ENCODE peak calls at places on chromosomes 11 and 22, in six cellular contexts. One of them, this sample, is unnamed.

GRCh38 chr11:117600261-117600783 is 196.7 kb downstream of the DSCAML1 start:
- DNase-seq in neuronal stem cell: no peak
- DNase-seq in mammary epithelial cell: no peak
- DNase-seq in K562: no peak
- DNase-seq in H9: peak
- DNase-seq in GM23248: no peak
- DNase-seq in this sample: no peak

GRCh38 chr11:111734383-111735261 is 31.6 kb downstream of the PPP2R1B start:
- DNase-seq in GM23248: peak
- DNase-seq in mammary epithelial cell: no peak
- DNase-seq in H9: no peak
- DNase-seq in K562: no peak
- DNase-seq in neuronal stem cell: no peak
- DNase-seq in this sample: no peak

GRCh38 chr11:10379022-10379421 is 74.1 kb downstream of the ADM start:
- DNase-seq in GM23248: no peak
- DNase-seq in H9: no peak
- DNase-seq in neuronal stem cell: peak
- DNase-seq in K562: peak
- DNase-seq in mammary epithelial cell: no peak
- DNase-seq in this sample: peak

GRCh38 chr22:41229730-41230398 is 10.9 kb downstream of the CHADL start:
- DNase-seq in neuronal stem cell: no peak
- DNase-seq in H9: no peak
- DNase-seq in K562: no peak
- DNase-seq in mammary epithelial cell: no peak
- DNase-seq in GM23248: no peak
- DNase-seq in this sample: no peak

GRCh38 chr11:104089481-104089880 is 53.0 kb downstream of the DDI1 start:
- DNase-seq in mammary epithelial cell: no peak
- DNase-seq in H9: no peak
- DNase-seq in neuronal stem cell: no peak
- DNase-seq in GM23248: no peak
- DNase-seq in K562: no peak
- DNase-seq in this sample: no peak

GRCh38 chr11:112961146-112961668 is at the start of gene NCAM1:
- DNase-seq in mammary epithelial cell: peak
- DNase-seq in K562: peak
- DNase-seq in GM23248: peak
- DNase-seq in neuronal stem cell: peak
- DNase-seq in H9: peak
- DNase-seq in this sample: peak

GRCh38 chr11:109641549-109641948 is 219.6 kb downstream of the C11orf87 start:
- DNase-seq in GM23248: peak
- DNase-seq in K562: no peak
- DNase-seq in H9: peak
- DNase-seq in neuronal stem cell: peak
- DNase-seq in mammary epithelial cell: peak
- DNase-seq in this sample: peak

GRCh38 chr22:43183496-43184263 is 3.3 kb downstream of the TTLL12 start:
- DNase-seq in GM23248: peak
- DNase-seq in K562: peak
- DNase-seq in mammary epithelial cell: peak
- DNase-seq in neuronal stem cell: no peak
- DNase-seq in H9: no peak
- DNase-seq in this sample: no peak

GRCh38 chr11:119791701-119792151 is 62.7 kb upstream of the NECTIN1 start:
- DNase-seq in K562: no peak
- DNase-seq in mammary epithelial cell: no peak
- DNase-seq in GM23248: peak
- DNase-seq in H9: no peak
- DNase-seq in neuronal stem cell: peak
- DNase-seq in this sample: peak

GRCh38 chr11:45141631-45142030 is 4.8 kb upstream of the PRDM11 start:
- DNase-seq in neuronal stem cell: no peak
- DNase-seq in GM23248: no peak
- DNase-seq in mammary epithelial cell: no peak
- DNase-seq in K562: no peak
- DNase-seq in H9: no peak
- DNase-seq in this sample: no peak

GRCh38 chr11:44755553-44756505 is 29.1 kb downstream of the TSPAN18 start:
- DNase-seq in GM23248: peak
- DNase-seq in H9: peak
- DNase-seq in neuronal stem cell: no peak
- DNase-seq in mammary epithelial cell: no peak
- DNase-seq in K562: no peak
- DNase-seq in this sample: peak

GRCh38 chr11:31810779-31811647 is at the start of gene PAX6:
- DNase-seq in H9: peak
- DNase-seq in GM23248: peak
- DNase-seq in K562: peak
- DNase-seq in neuronal stem cell: peak
- DNase-seq in mammary epithelial cell: peak
- DNase-seq in this sample: no peak

GRCh38 chr11:13923716-13924650 is 38.5 kb upstream of the SPON1 start:
- DNase-seq in H9: no peak
- DNase-seq in K562: no peak
- DNase-seq in mammary epithelial cell: peak
- DNase-seq in GM23248: no peak
- DNase-seq in neuronal stem cell: no peak
- DNase-seq in this sample: no peak

GRCh38 chr11:3671334-3672254 is at the start of gene CHRNA10:
- DNase-seq in mammary epithelial cell: no peak
- DNase-seq in H9: peak
- DNase-seq in GM23248: no peak
- DNase-seq in K562: no peak
- DNase-seq in neuronal stem cell: no peak
- DNase-seq in this sample: no peak

GRCh38 chr11:66617148-66617814 is 851 bp downstream of the RBM14 start:
- DNase-seq in neuronal stem cell: no peak
- DNase-seq in mammary epithelial cell: peak
- DNase-seq in H9: no peak
- DNase-seq in GM23248: peak
- DNase-seq in K562: no peak
- DNase-seq in this sample: no peak

DNA sequence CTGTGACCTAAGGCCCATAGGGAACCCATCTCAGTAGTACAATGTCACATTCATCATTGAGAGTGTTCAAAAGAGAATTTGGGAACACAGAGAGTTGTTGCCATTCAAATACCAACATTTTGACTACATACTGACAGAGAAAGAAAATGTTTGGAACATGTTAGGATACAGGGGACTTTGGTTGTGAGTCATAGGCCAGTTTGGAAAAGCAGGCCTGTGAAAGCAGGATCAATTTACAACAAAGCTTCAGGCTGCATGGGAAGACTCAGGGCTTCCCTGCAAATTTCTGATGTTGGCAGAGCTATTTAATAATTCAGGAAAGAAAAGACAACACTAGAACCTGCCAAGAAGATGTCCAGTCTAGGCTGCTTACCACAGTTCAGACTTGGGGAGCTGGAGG is 374 bp downstream of the NLRP10 start:
- DNase-seq in mammary epithelial cell: peak
- DNase-seq in H9: no peak
- DNase-seq in K562: no peak
- DNase-seq in neuronal stem cell: no peak
- DNase-seq in GM23248: peak
- DNase-seq in this sample: no peak
- H2AFZ ChIP-seq in mammary epithelial cell: peak
- H2AFZ ChIP-seq in H9: no peak
- H2AFZ ChIP-seq in K562: no peak
- H2AFZ ChIP-seq in neuronal stem cell: peak
- H2AFZ ChIP-seq in GM23248: peak
- H2AFZ ChIP-seq in this sample: no peak

DNA sequence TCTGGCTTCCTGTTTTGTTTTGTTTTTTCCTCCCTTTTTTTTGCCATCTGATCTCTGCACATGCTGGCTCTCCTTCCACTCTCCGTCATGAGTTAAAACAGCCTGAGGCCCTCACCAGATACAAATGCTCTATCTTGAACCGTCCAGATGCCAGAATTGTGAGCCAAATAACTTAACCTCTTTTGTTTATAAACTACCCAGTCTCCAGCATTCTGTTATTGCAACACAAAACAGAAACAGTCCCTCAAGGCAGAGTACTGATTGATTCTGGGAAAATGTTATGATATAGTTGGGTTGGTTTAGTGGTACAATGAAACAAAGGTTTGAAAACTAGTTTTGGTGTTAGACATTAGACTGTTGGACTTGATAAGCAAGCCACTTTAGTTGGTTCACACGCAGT is 1390.0 kb upstream of the RAG2 start:
- DNase-seq in mammary epithelial cell: peak
- DNase-seq in H9: no peak
- DNase-seq in neuronal stem cell: no peak
- DNase-seq in GM23248: no peak
- DNase-seq in K562: no peak
- DNase-seq in this sample: peak
- H2AFZ ChIP-seq in mammary epithelial cell: peak
- H2AFZ ChIP-seq in H9: peak
- H2AFZ ChIP-seq in neuronal stem cell: no peak
- H2AFZ ChIP-seq in GM23248: no peak
- H2AFZ ChIP-seq in K562: no peak
- H2AFZ ChIP-seq in this sample: peak

GRCh38 chr11:84947970-84948600 is 679.1 kb downstream of the DLG2 start:
- DNase-seq in mammary epithelial cell: peak
- DNase-seq in H9: no peak
- DNase-seq in neuronal stem cell: no peak
- DNase-seq in GM23248: peak
- DNase-seq in K562: no peak
- DNase-seq in this sample: no peak
- H2AFZ ChIP-seq in mammary epithelial cell: no peak
- H2AFZ ChIP-seq in H9: peak
- H2AFZ ChIP-seq in neuronal stem cell: peak
- H2AFZ ChIP-seq in GM23248: peak
- H2AFZ ChIP-seq in K562: no peak
- H2AFZ ChIP-seq in this sample: no peak

GRCh38 chr11:91755951-91756707 is 468.5 kb upstream of the FAT3 start:
- DNase-seq in mammary epithelial cell: no peak
- DNase-seq in neuronal stem cell: no peak
- DNase-seq in H9: no peak
- DNase-seq in K562: no peak
- DNase-seq in GM23248: no peak
- DNase-seq in this sample: no peak

GRCh38 chr11:91755526-91755925 is 469.1 kb upstream of the FAT3 start:
- DNase-seq in GM23248: no peak
- DNase-seq in H9: no peak
- DNase-seq in neuronal stem cell: no peak
- DNase-seq in mammary epithelial cell: no peak
- DNase-seq in K562: no peak
- DNase-seq in this sample: no peak

GRCh38 chr11:91761406-91762027 is 463.1 kb upstream of the FAT3 start:
- DNase-seq in K562: no peak
- DNase-seq in GM23248: no peak
- DNase-seq in neuronal stem cell: no peak
- DNase-seq in H9: no peak
- DNase-seq in mammary epithelial cell: no peak
- DNase-seq in this sample: no peak

GRCh38 chr11:91756829-91757480 is 467.7 kb upstream of the FAT3 start:
- DNase-seq in mammary epithelial cell: no peak
- DNase-seq in neuronal stem cell: no peak
- DNase-seq in K562: no peak
- DNase-seq in GM23248: no peak
- DNase-seq in H9: no peak
- DNase-seq in this sample: no peak
- H2AFZ ChIP-seq in mammary epithelial cell: no peak
- H2AFZ ChIP-seq in neuronal stem cell: no peak
- H2AFZ ChIP-seq in K562: no peak
- H2AFZ ChIP-seq in GM23248: no peak
- H2AFZ ChIP-seq in H9: no peak
- H2AFZ ChIP-seq in this sample: peak

GRCh38 chr11:12331239-12331874 is 46.0 kb upstream of the PARVA start:
- DNase-seq in neuronal stem cell: peak
- DNase-seq in mammary epithelial cell: peak
- DNase-seq in GM23248: peak
- DNase-seq in H9: peak
- DNase-seq in K562: peak
- DNase-seq in this sample: peak

GRCh38 chr11:12329797-12330196 is 47.6 kb upstream of the PARVA start:
- DNase-seq in H9: no peak
- DNase-seq in mammary epithelial cell: no peak
- DNase-seq in GM23248: peak
- DNase-seq in K562: no peak
- DNase-seq in neuronal stem cell: no peak
- DNase-seq in this sample: no peak

GRCh38 chr11:12329169-12329568 is 48.2 kb upstream of the PARVA start:
- DNase-seq in mammary epithelial cell: no peak
- DNase-seq in neuronal stem cell: no peak
- DNase-seq in H9: no peak
- DNase-seq in GM23248: no peak
- DNase-seq in K562: no peak
- DNase-seq in this sample: no peak

DNA sequence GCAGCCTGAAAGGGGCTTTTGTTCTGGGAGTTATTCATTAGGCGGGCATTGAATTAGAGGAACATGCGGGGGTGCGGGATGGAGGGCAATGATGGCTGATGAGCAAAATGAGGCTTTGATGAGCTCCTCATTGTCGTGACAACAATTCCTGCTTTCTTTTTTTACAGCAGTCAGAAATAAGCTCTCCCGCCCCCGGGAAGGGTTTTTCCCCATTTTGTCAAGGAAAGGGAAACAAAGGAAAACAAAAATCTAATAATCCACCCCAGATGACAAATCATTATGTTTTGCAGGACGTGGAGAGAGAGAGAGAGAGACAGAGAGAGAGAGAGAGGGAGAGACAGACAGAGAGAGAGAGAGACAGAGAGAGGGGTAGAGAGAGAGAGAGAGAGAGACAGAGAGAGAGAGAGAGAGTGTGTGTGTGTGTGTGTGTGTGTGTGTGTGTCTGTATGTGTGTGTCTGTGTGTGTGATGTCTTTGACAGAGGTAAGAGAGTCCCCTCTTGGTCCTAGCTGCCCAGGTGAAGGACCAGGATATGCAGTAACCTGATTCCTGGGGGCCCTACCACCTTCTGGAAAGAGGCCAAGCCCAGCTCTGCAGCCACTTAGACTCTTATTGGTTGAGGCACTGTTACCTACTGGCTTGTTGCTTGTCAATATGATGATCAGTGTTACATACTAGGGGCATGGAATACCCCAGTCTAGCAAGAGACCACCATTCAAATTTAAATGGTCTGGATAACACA is 46.7 kb upstream of the PARVA start:
- DNase-seq in K562: no peak
- DNase-seq in neuronal stem cell: peak
- DNase-seq in mammary epithelial cell: peak
- DNase-seq in H9: peak
- DNase-seq in GM23248: peak
- DNase-seq in this sample: no peak
- H2AFZ ChIP-seq in K562: no peak
- H2AFZ ChIP-seq in neuronal stem cell: peak
- H2AFZ ChIP-seq in mammary epithelial cell: peak
- H2AFZ ChIP-seq in H9: no peak
- H2AFZ ChIP-seq in GM23248: peak
- H2AFZ ChIP-seq in this sample: no peak